ENCODE peak calls at places on chromosome 15, in ten cellular contexts. One of them, this sample, is unnamed.
A peak's percentile ranks its signal among the peaks of the same experiment; 100 is the strongest.

GRCh38 chr15:63494406-63494805 is 10.0 kb upstream of the USP3 start:
- DNase-seq in fibroblast of lung: no peak
- DNase-seq in iPS DF 6.9: no peak
- DNase-seq in CD8-positive, alpha-beta T cell: no peak
- DNase-seq in keratinocyte: no peak
- DNase-seq in H1: no peak
- DNase-seq in gastrocnemius medialis: no peak
- DNase-seq in cardiac muscle cell: no peak
- DNase-seq in heart right ventricle: no peak
- DNase-seq in K562: no peak
- DNase-seq in this sample: no peak

GRCh38 chr15:81400640-81401236 is 26.7 kb upstream of the TMC3 start:
- DNase-seq in fibroblast of lung: peak; percentile 76
- DNase-seq in iPS DF 6.9: peak; percentile 50
- DNase-seq in CD8-positive, alpha-beta T cell: no peak
- DNase-seq in keratinocyte: no peak
- DNase-seq in H1: no peak
- DNase-seq in gastrocnemius medialis: no peak
- DNase-seq in cardiac muscle cell: peak; percentile 76
- DNase-seq in heart right ventricle: no peak
- DNase-seq in K562: peak; percentile 47
- DNase-seq in this sample: peak; percentile 61

GRCh38 chr15:34114739-34115138 is 12.9 kb downstream of the PGBD4 start:
- DNase-seq in fibroblast of lung: no peak
- DNase-seq in iPS DF 6.9: no peak
- DNase-seq in CD8-positive, alpha-beta T cell: no peak
- DNase-seq in keratinocyte: no peak
- DNase-seq in H1: no peak
- DNase-seq in gastrocnemius medialis: no peak
- DNase-seq in cardiac muscle cell: no peak
- DNase-seq in heart right ventricle: no peak
- DNase-seq in K562: no peak
- DNase-seq in this sample: no peak

GRCh38 chr15:62983956-62984355 is 58.6 kb upstream of the TPM1 start:
- DNase-seq in fibroblast of lung: no peak
- DNase-seq in iPS DF 6.9: no peak
- DNase-seq in CD8-positive, alpha-beta T cell: no peak
- DNase-seq in keratinocyte: no peak
- DNase-seq in H1: no peak
- DNase-seq in gastrocnemius medialis: no peak
- DNase-seq in cardiac muscle cell: no peak
- DNase-seq in heart right ventricle: no peak
- DNase-seq in K562: no peak
- DNase-seq in this sample: no peak

GRCh38 chr15:94327356-94327936 is 96.1 kb downstream of the MCTP2 start:
- DNase-seq in fibroblast of lung: peak; percentile 62
- DNase-seq in iPS DF 6.9: no peak
- DNase-seq in CD8-positive, alpha-beta T cell: no peak
- DNase-seq in keratinocyte: no peak
- DNase-seq in H1: no peak
- DNase-seq in gastrocnemius medialis: no peak
- DNase-seq in cardiac muscle cell: peak; percentile 51
- DNase-seq in heart right ventricle: no peak
- DNase-seq in K562: peak; percentile 16
- DNase-seq in this sample: peak; percentile 32

GRCh38 chr15:42165081-42165480 is 8.6 kb upstream of the PLA2G4F start:
- DNase-seq in fibroblast of lung: no peak
- DNase-seq in iPS DF 6.9: no peak
- DNase-seq in CD8-positive, alpha-beta T cell: no peak
- DNase-seq in keratinocyte: no peak
- DNase-seq in H1: no peak
- DNase-seq in gastrocnemius medialis: no peak
- DNase-seq in cardiac muscle cell: peak; percentile 10
- DNase-seq in heart right ventricle: no peak
- DNase-seq in K562: no peak
- DNase-seq in this sample: no peak

GRCh38 chr15:82018201-82018600 is 27.6 kb downstream of the MEX3B start:
- DNase-seq in fibroblast of lung: no peak
- DNase-seq in iPS DF 6.9: no peak
- DNase-seq in CD8-positive, alpha-beta T cell: no peak
- DNase-seq in keratinocyte: no peak
- DNase-seq in H1: no peak
- DNase-seq in gastrocnemius medialis: no peak
- DNase-seq in cardiac muscle cell: peak; percentile 31
- DNase-seq in heart right ventricle: no peak
- DNase-seq in K562: no peak
- DNase-seq in this sample: no peak

GRCh38 chr15:33766329-33766728 is 202.0 kb upstream of the CHRM5 start:
- DNase-seq in fibroblast of lung: no peak
- DNase-seq in iPS DF 6.9: no peak
- DNase-seq in CD8-positive, alpha-beta T cell: no peak
- DNase-seq in keratinocyte: no peak
- DNase-seq in H1: no peak
- DNase-seq in gastrocnemius medialis: no peak
- DNase-seq in cardiac muscle cell: no peak
- DNase-seq in heart right ventricle: no peak
- DNase-seq in K562: no peak
- DNase-seq in this sample: no peak

GRCh38 chr15:43939070-43939469 is 112.3 kb downstream of the WDR76 start:
- DNase-seq in fibroblast of lung: peak; percentile 42
- DNase-seq in iPS DF 6.9: no peak
- DNase-seq in CD8-positive, alpha-beta T cell: no peak
- DNase-seq in keratinocyte: no peak
- DNase-seq in H1: no peak
- DNase-seq in gastrocnemius medialis: no peak
- DNase-seq in cardiac muscle cell: peak; percentile 42
- DNase-seq in heart right ventricle: no peak
- DNase-seq in K562: peak; percentile 20
- DNase-seq in this sample: no peak

GRCh38 chr15:60760646-60761504 is 281.9 kb upstream of the ICE2 start:
- DNase-seq in fibroblast of lung: peak; percentile 19
- DNase-seq in iPS DF 6.9: no peak
- DNase-seq in CD8-positive, alpha-beta T cell: no peak
- DNase-seq in keratinocyte: no peak
- DNase-seq in H1: no peak
- DNase-seq in gastrocnemius medialis: no peak
- DNase-seq in cardiac muscle cell: peak; percentile 21
- DNase-seq in heart right ventricle: no peak
- DNase-seq in K562: no peak
- DNase-seq in this sample: no peak

GRCh38 chr15:52183562-52184173 is 7.5 kb downstream of the GNB5 start:
- DNase-seq in fibroblast of lung: peak; percentile 50
- DNase-seq in iPS DF 6.9: no peak
- DNase-seq in CD8-positive, alpha-beta T cell: peak; percentile 45
- DNase-seq in keratinocyte: no peak
- DNase-seq in H1: no peak
- DNase-seq in gastrocnemius medialis: no peak
- DNase-seq in cardiac muscle cell: peak; percentile 54
- DNase-seq in heart right ventricle: no peak
- DNase-seq in K562: peak; percentile 42
- DNase-seq in this sample: peak; percentile 36

GRCh38 chr15:89654847-89655805 is at the start of gene KIF7:
- DNase-seq in fibroblast of lung: peak; percentile 57
- DNase-seq in iPS DF 6.9: no peak
- DNase-seq in CD8-positive, alpha-beta T cell: no peak
- DNase-seq in keratinocyte: no peak
- DNase-seq in H1: peak; percentile 31
- DNase-seq in gastrocnemius medialis: no peak
- DNase-seq in cardiac muscle cell: peak; percentile 74
- DNase-seq in heart right ventricle: no peak
- DNase-seq in K562: peak; percentile 85
- DNase-seq in this sample: no peak

GRCh38 chr15:69591905-69592508 is 139.4 kb downstream of the RPLP1 start:
- DNase-seq in fibroblast of lung: no peak
- DNase-seq in iPS DF 6.9: no peak
- DNase-seq in CD8-positive, alpha-beta T cell: no peak
- DNase-seq in keratinocyte: no peak
- DNase-seq in H1: no peak
- DNase-seq in gastrocnemius medialis: no peak
- DNase-seq in cardiac muscle cell: no peak
- DNase-seq in heart right ventricle: no peak
- DNase-seq in K562: no peak
- DNase-seq in this sample: no peak

GRCh38 chr15:25847066-25847465 is 16.1 kb downstream of the ATP10A start:
- DNase-seq in fibroblast of lung: no peak
- DNase-seq in iPS DF 6.9: no peak
- DNase-seq in CD8-positive, alpha-beta T cell: peak; percentile 49
- DNase-seq in keratinocyte: no peak
- DNase-seq in H1: no peak
- DNase-seq in gastrocnemius medialis: no peak
- DNase-seq in cardiac muscle cell: no peak
- DNase-seq in heart right ventricle: no peak
- DNase-seq in K562: no peak
- DNase-seq in this sample: no peak

GRCh38 chr15:79075256-79075655 is 15.3 kb downstream of the RASGRF1 start:
- DNase-seq in fibroblast of lung: no peak
- DNase-seq in iPS DF 6.9: no peak
- DNase-seq in CD8-positive, alpha-beta T cell: no peak
- DNase-seq in keratinocyte: no peak
- DNase-seq in H1: no peak
- DNase-seq in gastrocnemius medialis: no peak
- DNase-seq in cardiac muscle cell: no peak
- DNase-seq in heart right ventricle: no peak
- DNase-seq in K562: no peak
- DNase-seq in this sample: no peak

DNA sequence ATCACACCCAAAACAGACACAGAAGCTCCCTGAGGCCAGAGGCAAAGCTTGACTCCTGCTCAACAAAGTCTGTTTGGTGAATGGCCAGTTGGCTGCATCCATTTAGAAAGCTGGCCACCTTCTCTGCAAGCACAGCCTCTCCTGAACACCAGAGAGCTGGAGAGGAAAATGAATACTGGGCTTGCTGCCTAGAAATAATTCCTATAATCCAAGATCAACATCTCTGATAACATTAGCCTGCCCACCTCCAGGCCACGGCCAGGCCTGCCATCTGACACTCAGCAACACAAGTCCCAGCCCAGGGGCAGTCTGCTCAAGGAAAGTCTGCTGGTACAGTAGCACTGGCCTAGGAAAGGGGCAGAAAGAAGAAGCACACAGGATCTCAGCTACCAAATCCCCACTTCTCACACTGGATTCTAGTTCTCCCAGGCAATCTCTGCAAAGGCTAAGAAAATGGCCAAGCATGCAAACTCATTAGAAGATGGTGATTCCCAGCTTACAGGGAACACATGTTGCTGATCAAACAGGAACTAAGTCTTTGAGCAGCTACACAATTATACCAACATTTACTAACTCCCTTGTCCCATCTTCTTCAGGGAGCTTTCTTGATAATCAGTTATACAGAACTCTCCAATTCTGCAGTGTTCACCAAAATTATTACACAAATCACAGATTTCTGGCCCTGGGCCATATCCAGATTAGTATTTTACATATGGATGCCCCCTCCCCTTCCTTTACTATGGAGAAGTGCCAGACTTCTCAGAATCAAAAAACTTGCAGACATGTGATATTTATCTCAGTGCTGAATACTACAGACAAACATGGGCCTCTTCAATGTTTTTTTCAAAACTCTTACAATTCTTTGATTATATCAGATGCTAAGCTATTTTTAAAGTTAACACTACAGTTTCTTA is 9.9 kb downstream of the TBC1D2B start:
- DNase-seq in fibroblast of lung: no peak
- DNase-seq in iPS DF 6.9: no peak
- DNase-seq in CD8-positive, alpha-beta T cell: no peak
- DNase-seq in keratinocyte: no peak
- DNase-seq in H1: no peak
- DNase-seq in gastrocnemius medialis: no peak
- DNase-seq in cardiac muscle cell: no peak
- DNase-seq in heart right ventricle: no peak
- DNase-seq in K562: no peak
- DNase-seq in this sample: no peak
- H3K4me1 ChIP-seq in fibroblast of lung: peaks cover 70% of the 10 kb centered on the region
- H3K4me1 ChIP-seq in iPS DF 6.9: peaks cover 14% of the 10 kb centered on the region
- H3K4me1 ChIP-seq in CD8-positive, alpha-beta T cell: peaks cover 97% of the 10 kb centered on the region
- H3K4me1 ChIP-seq in keratinocyte: peaks cover 14% of the 10 kb centered on the region
- H3K4me1 ChIP-seq in H1: peaks cover 9% of the 10 kb centered on the region
- H3K4me1 ChIP-seq in gastrocnemius medialis: peaks cover 88% of the 10 kb centered on the region
- H3K4me1 ChIP-seq in cardiac muscle cell: no peaks in the 10 kb centered on the region
- H3K4me1 ChIP-seq in heart right ventricle: peaks cover 98% of the 10 kb centered on the region
- H3K4me1 ChIP-seq in K562: peaks cover 37% of the 10 kb centered on the region
- H3K4me1 ChIP-seq in this sample: peaks cover 97% of the 10 kb centered on the region

GRCh38 chr15:68200016-68200861 is 4.9 kb downstream of the CALML4 start:
- DNase-seq in fibroblast of lung: no peak
- DNase-seq in iPS DF 6.9: no peak
- DNase-seq in CD8-positive, alpha-beta T cell: no peak
- DNase-seq in keratinocyte: no peak
- DNase-seq in H1: no peak
- DNase-seq in gastrocnemius medialis: no peak
- DNase-seq in cardiac muscle cell: no peak
- DNase-seq in heart right ventricle: no peak
- DNase-seq in K562: no peak
- DNase-seq in this sample: no peak
- H3K4me1 ChIP-seq in fibroblast of lung: no peaks in the 10 kb centered on the region
- H3K4me1 ChIP-seq in iPS DF 6.9: peaks cover 7% of the 10 kb centered on the region
- H3K4me1 ChIP-seq in CD8-positive, alpha-beta T cell: no peaks in the 10 kb centered on the region
- H3K4me1 ChIP-seq in keratinocyte: peaks cover 5% of the 10 kb centered on the region
- H3K4me1 ChIP-seq in H1: peaks cover 9% of the 10 kb centered on the region
- H3K4me1 ChIP-seq in gastrocnemius medialis: peaks cover 18% of the 10 kb centered on the region
- H3K4me1 ChIP-seq in cardiac muscle cell: peaks cover 21% of the 10 kb centered on the region
- H3K4me1 ChIP-seq in heart right ventricle: peaks cover 36% of the 10 kb centered on the region
- H3K4me1 ChIP-seq in K562: no peaks in the 10 kb centered on the region
- H3K4me1 ChIP-seq in this sample: peaks cover 10% of the 10 kb centered on the region

GRCh38 chr15:98647774-98648653 is at the start of gene IGF1R:
- DNase-seq in fibroblast of lung: peak; percentile 88
- DNase-seq in iPS DF 6.9: no peak
- DNase-seq in CD8-positive, alpha-beta T cell: peak; percentile 91
- DNase-seq in keratinocyte: no peak
- DNase-seq in H1: no peak
- DNase-seq in gastrocnemius medialis: peak; percentile 72
- DNase-seq in cardiac muscle cell: peak; percentile 94
- DNase-seq in heart right ventricle: peak; percentile 85
- DNase-seq in K562: peak; percentile 89
- DNase-seq in this sample: no peak
- H3K4me1 ChIP-seq in fibroblast of lung: peaks cover 7% of the 10 kb centered on the region
- H3K4me1 ChIP-seq in iPS DF 6.9: no peaks in the 10 kb centered on the region
- H3K4me1 ChIP-seq in CD8-positive, alpha-beta T cell: peaks cover 9% of the 10 kb centered on the region
- H3K4me1 ChIP-seq in keratinocyte: peaks cover 13% of the 10 kb centered on the region
- H3K4me1 ChIP-seq in H1: peaks cover 1% of the 10 kb centered on the region
- H3K4me1 ChIP-seq in gastrocnemius medialis: no peaks in the 10 kb centered on the region
- H3K4me1 ChIP-seq in cardiac muscle cell: peaks cover 14% of the 10 kb centered on the region
- H3K4me1 ChIP-seq in heart right ventricle: peaks cover 25% of the 10 kb centered on the region
- H3K4me1 ChIP-seq in K562: peaks cover 3% of the 10 kb centered on the region
- H3K4me1 ChIP-seq in this sample: peaks cover 28% of the 10 kb centered on the region

DNA sequence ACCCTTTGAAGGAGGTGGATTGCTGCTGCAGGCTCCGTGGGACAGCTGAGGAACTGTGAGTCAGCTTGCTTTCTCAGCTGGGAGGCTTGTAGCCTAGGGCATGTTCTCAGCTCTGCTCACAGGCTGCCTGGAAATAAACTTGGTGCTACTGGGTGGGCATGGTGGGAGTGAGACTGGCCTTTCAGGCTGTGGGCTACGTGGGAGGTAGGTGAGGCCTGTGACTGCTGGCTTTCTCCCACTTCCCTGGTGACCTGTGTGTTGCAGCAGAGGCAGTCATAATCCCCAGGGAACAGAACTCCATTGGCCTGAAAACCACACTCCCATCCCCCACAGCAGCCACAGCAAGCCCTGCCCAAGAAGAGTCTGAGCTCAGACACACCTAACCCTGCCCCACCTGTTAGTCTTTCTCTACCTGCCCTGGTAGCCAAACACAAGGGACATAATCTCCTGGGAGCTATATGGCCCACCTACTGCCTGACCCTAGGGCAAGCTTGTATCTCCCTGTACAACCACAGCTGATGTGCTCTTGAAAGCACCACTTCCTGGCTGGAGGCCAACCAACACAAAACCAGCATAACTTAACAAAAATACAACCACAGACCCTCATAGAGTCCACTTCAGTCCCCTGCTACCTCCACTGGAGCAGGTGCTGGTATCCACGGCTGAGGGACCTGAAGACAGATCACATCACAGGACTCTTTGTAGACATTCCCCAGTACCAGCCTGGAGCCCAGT is 236.5 kb downstream of the SQOR start:
- DNase-seq in fibroblast of lung: no peak
- DNase-seq in iPS DF 6.9: no peak
- DNase-seq in CD8-positive, alpha-beta T cell: no peak
- DNase-seq in keratinocyte: no peak
- DNase-seq in H1: no peak
- DNase-seq in gastrocnemius medialis: no peak
- DNase-seq in cardiac muscle cell: no peak
- DNase-seq in heart right ventricle: no peak
- DNase-seq in K562: no peak
- DNase-seq in this sample: no peak
- H3K4me1 ChIP-seq in fibroblast of lung: no peaks in the 10 kb centered on the region
- H3K4me1 ChIP-seq in iPS DF 6.9: no peaks in the 10 kb centered on the region
- H3K4me1 ChIP-seq in CD8-positive, alpha-beta T cell: no peaks in the 10 kb centered on the region
- H3K4me1 ChIP-seq in keratinocyte: peaks cover 19% of the 10 kb centered on the region
- H3K4me1 ChIP-seq in H1: no peaks in the 10 kb centered on the region
- H3K4me1 ChIP-seq in gastrocnemius medialis: no peaks in the 10 kb centered on the region
- H3K4me1 ChIP-seq in cardiac muscle cell: no peaks in the 10 kb centered on the region
- H3K4me1 ChIP-seq in heart right ventricle: no peaks in the 10 kb centered on the region
- H3K4me1 ChIP-seq in K562: no peaks in the 10 kb centered on the region
- H3K4me1 ChIP-seq in this sample: no peaks in the 10 kb centered on the region